ENCODE peak calls at places on chromosomes 2 and 18, in seven cellular contexts. E is stimulated activated CD8-positive, alpha-beta memory T cell treated with anti-CD3 and anti-CD28 coated beads, Interleukin-4, amount 100 ng/mL, for 24 hours; I is central memory CD4-positive, alpha-beta T cell; O is substantia nigra; K is BJ; T is IMR-90; L is EH. H is an unnamed sample.

GRCh38 chr2:19577668-19578067 is 219.2 kb upstream of the OSR1 start:
- DNase-seq in E (no peak), I (no peak), O (no peak), K (peak; percentile 19), T (peak; percentile 62), L (peak; percentile 70), H (peak; percentile 47)

GRCh38 chr2:180071797-180072196 is 64.7 kb upstream of the CWC22 start:
- DNase-seq in E (no peak), I (no peak), O (no peak), K (no peak), T (no peak), L (no peak), H (no peak)

GRCh38 chr2:179800776-179801175 is 60.6 kb downstream of the ZNF385B start:
- DNase-seq in E (no peak), I (no peak), O (no peak), K (no peak), T (no peak), L (no peak), H (no peak)

GRCh38 chr18:49608892-49609291 is 47.0 kb downstream of the LIPG start:
- DNase-seq in E (no peak), I (no peak), O (no peak), K (no peak), T (no peak), L (no peak), H (no peak)

GRCh38 chr2:44937688-44938240 is 3.7 kb upstream of the SIX3 start:
- DNase-seq in E (no peak), I (no peak), O (no peak), K (no peak), T (no peak), L (no peak), H (no peak)

GRCh38 chr18:48889115-48889941 is 61.4 kb downstream of the SMAD7 start:
- DNase-seq in E (no peak), I (no peak), O (peak; percentile 38), K (no peak), T (no peak), L (no peak), H (peak; percentile 51)

GRCh38 chr2:240733803-240734495 is 42.3 kb downstream of the AQP12A start:
- DNase-seq in E (no peak), I (no peak), O (no peak), K (no peak), T (no peak), L (no peak), H (no peak)

GRCh38 chr2:201447116-201447515 is 4.1 kb downstream of the TRAK2 start:
- DNase-seq in E (no peak), I (peak; percentile 65), O (no peak), K (no peak), T (no peak), L (no peak), H (no peak)

GRCh38 chr2:180604077-180604476 is 376.3 kb upstream of the UBE2E3 start:
- DNase-seq in E (no peak), I (no peak), O (no peak), K (no peak), T (peak; percentile 15), L (peak; percentile 31), H (peak; percentile 40)

GRCh38 chr2:197293252-197294007 is 17.1 kb downstream of the ANKRD44 start:
- DNase-seq in E (no peak), I (peak; percentile 55), O (no peak), K (no peak), T (no peak), L (no peak), H (no peak)

GRCh38 chr18:78363556-78363955 is 616.1 kb upstream of the SALL3 start:
- DNase-seq in E (no peak), I (no peak), O (no peak), K (no peak), T (no peak), L (no peak), H (no peak)

GRCh38 chr2:136235451-136236418 is 117.8 kb upstream of the CXCR4 start:
- DNase-seq in E (no peak), I (no peak), O (no peak), K (peak; percentile 9), T (peak; percentile 3), L (peak; percentile 13), H (peak; percentile 20)

GRCh38 chr2:55431982-55432627 is 12.4 kb upstream of the CCDC88A start:
- DNase-seq in E (no peak), I (peak; percentile 11), O (no peak), K (no peak), T (peak; percentile 56), L (peak; percentile 52), H (peak; percentile 79)

GRCh38 chr2:134512734-134513467 is 205.9 kb downstream of the TMEM163 start:
- DNase-seq in E (no peak), I (no peak), O (no peak), K (no peak), T (no peak), L (no peak), H (no peak)

GRCh38 chr2:207161724-207162123 is 4.0 kb downstream of the KLF7 start:
- DNase-seq in E (no peak), I (no peak), O (no peak), K (no peak), T (peak; percentile 76), L (peak; percentile 85), H (peak; percentile 74)

GRCh38 chr2:225598922-225599321 is 199.4 kb downstream of the NYAP2 start:
- DNase-seq in E (no peak), I (no peak), O (no peak), K (no peak), T (no peak), L (peak; percentile 7), H (peak; percentile 88)

GRCh38 chr2:112272669-112273068 is 2.7 kb upstream of the ZC3H6 start:
- DNase-seq in E (no peak), I (no peak), O (no peak), K (no peak), T (no peak), L (no peak), H (no peak)

GRCh38 chr2:217666338-217666737 is 336.5 kb downstream of the TNS1 start:
- DNase-seq in E (no peak), I (no peak), O (no peak), K (no peak), T (peak; percentile 80), L (peak; percentile 67), H (peak; percentile 56)

GRCh38 chr18:2846241-2846637 is 567 bp upstream of the EMILIN2 start:
- DNase-seq in E (no peak), I (no peak), O (no peak), K (no peak), T (peak; percentile 16), L (peak; percentile 73), H (peak; percentile 71)

GRCh38 chr18:32289480-32290075 is 99.7 kb downstream of the MEP1B start:
- DNase-seq in E (peak; percentile 1), I (peak; percentile 9), O (peak; percentile 43), K (no peak), T (peak; percentile 72), L (peak; percentile 46), H (peak; percentile 87)

GRCh38 chr18:79460445-79461300 is 64.9 kb downstream of the NFATC1 start:
- DNase-seq in E (no peak), I (no peak), O (no peak), K (no peak), T (peak; percentile 4), L (peak; percentile 43), H (peak; percentile 37)

GRCh38 chr2:37713258-37713700 is 41.8 kb upstream of the CDC42EP3 start:
- DNase-seq in E (no peak), I (no peak), O (no peak), K (peak; percentile 88), T (peak; percentile 98), L (peak; percentile 96), H (peak; percentile 96)

GRCh38 chr2:222193328-222194008 is 105.3 kb downstream of the PAX3 start:
- DNase-seq in E (no peak), I (no peak), O (no peak), K (no peak), T (no peak), L (peak; percentile 26), H (no peak)

GRCh38 chr18:7904529-7904928 is 337.4 kb downstream of the PTPRM start:
- DNase-seq in E (no peak), I (no peak), O (no peak), K (peak; percentile 61), T (peak; percentile 95), L (peak; percentile 88), H (peak; percentile 93)